ENCODE peak calls at places on chromosomes 2 and 18, in eight cellular contexts. O is GM03348; Z is astrocyte of the spinal cord; E is activated T-cell treated with anti-CD3 and anti-CD28 coated beads for 48 hours; M is islet precursor cell; G is ACHN; Y is M059J; Q is central memory CD4-positive, alpha-beta T cell. H is an unnamed sample.

GRCh38 chr2:33645861-33646260 is 46.8 kb upstream of the FAM98A start:
- DNase-seq in Y (peak), Q (no peak), Z (peak), G (no peak), E (no peak), O (peak), M (no peak), H (no peak)

GRCh38 chr2:213004197-213004821 is 147.1 kb downstream of the IKZF2 start:
- DNase-seq in E (no peak), Q (no peak), G (no peak), M (no peak), Y (no peak), Z (no peak), O (no peak), H (no peak)

GRCh38 chr2:102420290-102420689 is 2.7 kb upstream of the IL18RAP start:
- DNase-seq in E (no peak), M (no peak), Z (no peak), Q (no peak), G (no peak), Y (no peak), O (no peak), H (no peak)

GRCh38 chr2:191665286-191665685 is 12.7 kb upstream of the NABP1 start:
- DNase-seq in Z (peak), E (no peak), O (peak), G (no peak), M (no peak), Q (no peak), Y (peak), H (no peak)

GRCh38 chr18:12017079-12017478 is 35.8 kb downstream of the IMPA2 start:
- DNase-seq in Z (no peak), G (no peak), E (no peak), O (no peak), Q (no peak), M (no peak), Y (no peak), H (peak)

GRCh38 chr18:75489493-75490190 is 62.1 kb upstream of the SMIM21 start:
- DNase-seq in M (peak), Z (peak), Q (no peak), G (peak), O (peak), E (no peak), Y (peak), H (no peak)

GRCh38 chr2:162011718-162012564 is 62.1 kb downstream of the DPP4 start:
- DNase-seq in E (no peak), M (no peak), Z (no peak), G (no peak), Q (peak), O (no peak), Y (peak), H (no peak)

GRCh38 chr2:175605989-175606841 is 395.9 kb downstream of the LNPK start:
- DNase-seq in Q (no peak), E (no peak), Y (no peak), G (no peak), O (peak), M (peak), Z (no peak), H (no peak)